ENCODE peak calls at places on chromosomes 5 and 9, in six cellular contexts. F is IMR-90, N is A549, Y is SK-N-SH, D is HepG2, A is GM12878. Q is an unnamed sample.

GRCh38 chr5:6713274-6714181 is at the start of gene TENT4A:
- DNase-seq in Y (peak), D (no peak), A (no peak), N (peak), F (no peak), Q (peak)

GRCh38 chr9:37428345-37428744 is 5.8 kb downstream of the GRHPR start:
- DNase-seq in F (no peak), A (no peak), D (no peak), N (no peak), Y (no peak), Q (no peak)

GRCh38 chr5:17275279-17276158 is 58.1 kb downstream of the BASP1 start:
- DNase-seq in F (no peak), A (no peak), D (no peak), N (no peak), Y (no peak), Q (no peak)

GRCh38 chr5:111942661-111943401 is 185.8 kb upstream of the NREP start:
- DNase-seq in F (peak), A (no peak), N (no peak), Y (no peak), D (no peak), Q (no peak)

GRCh38 chr9:81871695-81872094 is 56.5 kb upstream of the SPATA31D4 start:
- DNase-seq in Y (no peak), N (peak), D (no peak), F (peak), A (no peak), Q (no peak)

GRCh38 chr5:164649266-164649665 is 1143.8 kb downstream of the MAT2B start:
- DNase-seq in Y (peak), D (no peak), F (no peak), N (no peak), A (no peak), Q (no peak)

GRCh38 chr9:133135193-133135745 is 14.2 kb upstream of the RALGDS start:
- DNase-seq in N (peak), Y (peak), F (peak), A (no peak), D (no peak), Q (no peak)

GRCh38 chr9:109961579-109961978 is 181.6 kb downstream of the PALM2AKAP2 start:
- DNase-seq in A (no peak), Y (peak), F (no peak), D (no peak), N (no peak), Q (no peak)

GRCh38 chr9:121914604-121915303 is 178.4 kb downstream of the TTLL11 start:
- DNase-seq in F (no peak), A (no peak), Y (no peak), N (no peak), D (no peak), Q (no peak)

GRCh38 chr5:175207321-175208040 is 236.5 kb downstream of the DRD1 start:
- DNase-seq in Y (no peak), D (no peak), F (peak), N (no peak), A (no peak), Q (no peak)

GRCh38 chr9:96031366-96031824 is 155.9 kb downstream of the ERCC6L2 start:
- DNase-seq in F (no peak), A (no peak), N (peak), D (no peak), Y (peak), Q (no peak)

GRCh38 chr5:74233571-74233970 is 407.0 kb downstream of the ENC1 start:
- DNase-seq in A (no peak), D (no peak), F (peak), N (no peak), Y (no peak), Q (no peak)

GRCh38 chr5:180601591-180602480 is 10.5 kb upstream of the SCGB3A1 start:
- DNase-seq in D (no peak), N (no peak), Y (peak), F (no peak), A (no peak), Q (no peak)

GRCh38 chr5:157575096-157575872 is at the start of gene ADAM19:
- DNase-seq in A (no peak), Y (peak), D (no peak), F (peak), N (peak), Q (peak)

GRCh38 chr9:111966851-111967250 is 70.2 kb downstream of the UGCG start:
- DNase-seq in Y (no peak), A (no peak), N (no peak), F (peak), D (no peak), Q (no peak)
- TF ChIP-seq SMC3 in Y (no peak), A (no peak), N (peak), F (no peak), D (no peak), Q (no peak)

GRCh38 chr9:105432247-105432857 is 15.5 kb upstream of the FSD1L start:
- DNase-seq in A (no peak), D (peak), N (no peak), Y (no peak), F (no peak), Q (no peak)

GRCh38 chr9:105435453-105435852 is 12.4 kb upstream of the FSD1L start:
- DNase-seq in Y (no peak), N (no peak), D (no peak), F (no peak), A (no peak), Q (no peak)

GRCh38 chr9:105426657-105427056 is 21.2 kb upstream of the FSD1L start:
- DNase-seq in Y (no peak), A (no peak), D (no peak), N (no peak), F (no peak), Q (no peak)

GRCh38 chr9:105436753-105437152 is 11.1 kb upstream of the FSD1L start:
- DNase-seq in F (no peak), A (no peak), Y (no peak), D (no peak), N (no peak), Q (no peak)

GRCh38 chr9:105431413-105432246 is 16.2 kb upstream of the FSD1L start:
- DNase-seq in Y (no peak), F (no peak), A (no peak), N (no peak), D (no peak), Q (no peak)
- TF ChIP-seq SMC3 in Y (no peak), F (no peak), A (no peak), N (no peak), D (no peak), Q (no peak)

GRCh38 chr5:151675225-151675955 is 11.3 kb downstream of the SPARC start:
- DNase-seq in N (no peak), Y (no peak), D (no peak), A (no peak), F (peak), Q (no peak)
- TF ChIP-seq SMC3 in N (no peak), Y (no peak), D (no peak), A (no peak), F (no peak), Q (no peak)

DNA sequence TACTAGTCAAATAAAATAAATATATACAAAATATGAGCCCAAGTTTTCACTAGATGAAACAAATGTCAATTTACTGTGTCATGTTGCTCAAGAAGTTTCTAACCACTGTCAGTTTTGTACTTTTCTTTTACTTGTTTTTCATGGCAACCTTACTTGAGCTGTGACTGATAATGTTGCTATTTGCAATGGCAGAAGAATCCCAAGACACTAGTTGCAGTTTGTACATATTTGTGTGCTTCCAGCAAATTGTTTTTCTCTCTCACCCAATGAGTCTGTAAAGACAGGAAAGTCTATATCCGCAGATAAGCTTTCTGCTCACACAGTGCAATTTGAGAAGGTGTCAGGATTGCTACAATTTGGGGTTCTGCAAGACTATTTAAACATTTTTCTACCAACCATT is 338.6 kb upstream of the PCSK5 start:
- DNase-seq in N (no peak), A (no peak), Y (no peak), F (no peak), D (no peak), Q (no peak)
- TF ChIP-seq SMC3 in N (no peak), A (no peak), Y (no peak), F (no peak), D (no peak), Q (no peak)

GRCh38 chr9:135702002-135702721 is at the start of gene KCNT1:
- DNase-seq in Y (peak), A (no peak), N (peak), F (peak), D (no peak), Q (peak)
- TF ChIP-seq SMC3 in Y (peak), A (peak), N (peak), F (peak), D (no peak), Q (peak)

GRCh38 chr5:36161317-36161716 is 9.4 kb downstream of the SKP2 start:
- DNase-seq in Y (no peak), A (no peak), D (no peak), F (no peak), N (no peak), Q (no peak)
- TF ChIP-seq SMC3 in Y (no peak), A (no peak), D (no peak), F (no peak), N (no peak), Q (no peak)